ENCODE peak calls at places on chromosome 22, in four cellular contexts. V is GM12878, M is HepG2, D is K562. P is an unnamed sample.

GRCh38 chr22:41382098-41382578 is 396 bp downstream of the TEF start:
- DNase-seq in V (no peak), M (no peak), D (peak; percentile 87), P (peak; percentile 85)

GRCh38 chr22:44449683-44450425 is 48.2 kb downstream of the RTL6 start:
- DNase-seq in V (no peak), M (no peak), D (no peak), P (no peak)

GRCh38 chr22:45529966-45530575 is 27.4 kb downstream of the FBLN1 start:
- DNase-seq in V (no peak), M (no peak), D (no peak), P (no peak)

GRCh38 chr22:46696225-46696518 is 41.9 kb downstream of the CERK start:
- DNase-seq in V (no peak), M (no peak), D (no peak), P (no peak)

GRCh38 chr22:41910599-41911291 is 4.1 kb downstream of the SHISA8 start:
- DNase-seq in V (no peak), M (no peak), D (no peak), P (no peak)

GRCh38 chr22:40583058-40583741 is 53.3 kb downstream of the MRTFA start:
- DNase-seq in V (no peak), M (no peak), D (no peak), P (no peak)

GRCh38 chr22:42388130-42388797 is 43.9 kb downstream of the NFAM1 start:
- DNase-seq in V (no peak), M (no peak), D (peak; percentile 30), P (no peak)

GRCh38 chr22:45648320-45649070 is 23.1 kb upstream of the ATXN10 start:
- DNase-seq in V (no peak), M (no peak), D (no peak), P (no peak)

GRCh38 chr22:36356708-36357694 is 30.8 kb downstream of the MYH9 start:
- DNase-seq in V (no peak), M (no peak), D (no peak), P (no peak)

GRCh38 chr22:30301995-30302809 is 12.9 kb upstream of the CASTOR1 start:
- DNase-seq in V (no peak), M (no peak), D (no peak), P (no peak)

GRCh38 chr22:43474161-43475101 is 62.6 kb downstream of the MPPED1 start:
- DNase-seq in V (no peak), M (peak; percentile 28), D (no peak), P (no peak)

GRCh38 chr22:37126383-37126782 is 16.9 kb upstream of the TMPRSS6 start:
- DNase-seq in V (no peak), M (peak; percentile 20), D (peak; percentile 52), P (no peak)

GRCh38 chr22:36433318-36434231 is 45.8 kb upstream of the MYH9 start:
- DNase-seq in V (no peak), M (peak; percentile 66), D (no peak), P (no peak)

GRCh38 chr22:46293591-46294260 is 2.9 kb upstream of the GTSE1 start:
- DNase-seq in V (no peak), M (no peak), D (no peak), P (no peak)

GRCh38 chr22:41957941-41958556 is 6.1 kb downstream of the SMIM45 start:
- DNase-seq in V (no peak), M (no peak), D (no peak), P (no peak)

GRCh38 chr22:46280999-46281623 is 13.3 kb downstream of the TTC38 start:
- DNase-seq in V (no peak), M (no peak), D (no peak), P (no peak)

GRCh38 chr22:21972293-21972779 is 10.3 kb downstream of the TOP3B start:
- DNase-seq in V (no peak), M (peak; percentile 22), D (peak; percentile 100), P (peak; percentile 85)

GRCh38 chr22:17441326-17441725 is 72.1 kb downstream of the CECR2 start:
- DNase-seq in V (no peak), M (no peak), D (no peak), P (no peak)

GRCh38 chr22:43293259-43293658 is 49.9 kb downstream of the SCUBE1 start:
- DNase-seq in V (no peak), M (no peak), D (peak; percentile 59), P (no peak)

GRCh38 chr22:35540600-35541253 is at the start of gene RASD2:
- DNase-seq in V (no peak), M (no peak), D (peak; percentile 26), P (peak; percentile 61)

GRCh38 chr22:42841444-42841843 is 15.6 kb downstream of the ARFGAP3 start:
- DNase-seq in V (no peak), M (no peak), D (no peak), P (no peak)

GRCh38 chr22:41603873-41604332 is 14.3 kb upstream of the PMM1 start:
- DNase-seq in V (peak; percentile 91), M (no peak), D (peak; percentile 52), P (no peak)

GRCh38 chr22:21632237-21632895 is at the start of gene CCDC116:
- DNase-seq in V (no peak), M (peak; percentile 81), D (peak; percentile 100), P (peak; percentile 61)

GRCh38 chr22:36386351-36386899 is 1.3 kb downstream of the MYH9 start:
- DNase-seq in V (peak; percentile 63), M (no peak), D (no peak), P (no peak)

GRCh38 chr22:47168441-47168840 is 406.0 kb downstream of the TBC1D22A start:
- DNase-seq in V (no peak), M (no peak), D (no peak), P (no peak)

GRCh38 chr22:47865626-47866025 is 1103.2 kb downstream of the TBC1D22A start:
- DNase-seq in V (no peak), M (no peak), D (no peak), P (no peak)

GRCh38 chr22:37569009-37569920 is 9.0 kb downstream of the CDC42EP1 start:
- DNase-seq in V (no peak), M (peak; percentile 90), D (peak; percentile 35), P (no peak)

GRCh38 chr22:42807185-42807584 is 49.9 kb downstream of the ARFGAP3 start:
- DNase-seq in V (no peak), M (no peak), D (no peak), P (no peak)

GRCh38 chr22:35894937-35895708 is 133.5 kb downstream of the RBFOX2 start:
- DNase-seq in V (no peak), M (no peak), D (no peak), P (peak; percentile 27)

GRCh38 chr22:46397951-46398350 is 62.4 kb downstream of the TRMU start:
- DNase-seq in V (no peak), M (no peak), D (no peak), P (no peak)

GRCh38 chr22:46490538-46490937 is 46.9 kb downstream of the CELSR1 start:
- DNase-seq in V (no peak), M (no peak), D (no peak), P (no peak)

GRCh38 chr22:37182101-37182948 is 5.7 kb downstream of the C1QTNF6 start:
- DNase-seq in V (no peak), M (no peak), D (peak; percentile 24), P (no peak)

GRCh38 chr22:28283025-28283654 is 364.1 kb upstream of the PITPNB start:
- DNase-seq in V (no peak), M (no peak), D (no peak), P (no peak)

GRCh38 chr22:46769191-46769675 is 6.8 kb downstream of the TBC1D22A start:
- DNase-seq in V (no peak), M (no peak), D (no peak), P (no peak)

GRCh38 chr22:50016988-50017700 is 4.6 kb upstream of the IL17REL start:
- DNase-seq in V (peak; percentile 66), M (no peak), D (no peak), P (no peak)

GRCh38 chr22:22030493-22031182 is 48.1 kb upstream of the TOP3B start:
- DNase-seq in V (peak; percentile 84), M (peak; percentile 13), D (peak; percentile 73), P (peak; percentile 46)

GRCh38 chr22:26681395-26681821 is 24.0 kb downstream of the MIAT start:
- DNase-seq in V (no peak), M (no peak), D (no peak), P (no peak)
- TF ChIP-seq TARDBP in V (no peak), M (no peak), D (no peak), P (no peak)

GRCh38 chr22:23036684-23037428 is 33.5 kb upstream of the GNAZ start:
- DNase-seq in V (no peak), M (peak; percentile 70), D (peak; percentile 55), P (no peak)

GRCh38 chr22:23032681-23033080 is 37.6 kb upstream of the GNAZ start:
- DNase-seq in V (no peak), M (no peak), D (no peak), P (no peak)

GRCh38 chr22:23033116-23033905 is 37.0 kb upstream of the GNAZ start:
- DNase-seq in V (no peak), M (no peak), D (no peak), P (no peak)

GRCh38 chr22:23035557-23036277 is 34.6 kb upstream of the GNAZ start:
- DNase-seq in V (peak; percentile 13), M (no peak), D (peak; percentile 63), P (no peak)

DNA sequence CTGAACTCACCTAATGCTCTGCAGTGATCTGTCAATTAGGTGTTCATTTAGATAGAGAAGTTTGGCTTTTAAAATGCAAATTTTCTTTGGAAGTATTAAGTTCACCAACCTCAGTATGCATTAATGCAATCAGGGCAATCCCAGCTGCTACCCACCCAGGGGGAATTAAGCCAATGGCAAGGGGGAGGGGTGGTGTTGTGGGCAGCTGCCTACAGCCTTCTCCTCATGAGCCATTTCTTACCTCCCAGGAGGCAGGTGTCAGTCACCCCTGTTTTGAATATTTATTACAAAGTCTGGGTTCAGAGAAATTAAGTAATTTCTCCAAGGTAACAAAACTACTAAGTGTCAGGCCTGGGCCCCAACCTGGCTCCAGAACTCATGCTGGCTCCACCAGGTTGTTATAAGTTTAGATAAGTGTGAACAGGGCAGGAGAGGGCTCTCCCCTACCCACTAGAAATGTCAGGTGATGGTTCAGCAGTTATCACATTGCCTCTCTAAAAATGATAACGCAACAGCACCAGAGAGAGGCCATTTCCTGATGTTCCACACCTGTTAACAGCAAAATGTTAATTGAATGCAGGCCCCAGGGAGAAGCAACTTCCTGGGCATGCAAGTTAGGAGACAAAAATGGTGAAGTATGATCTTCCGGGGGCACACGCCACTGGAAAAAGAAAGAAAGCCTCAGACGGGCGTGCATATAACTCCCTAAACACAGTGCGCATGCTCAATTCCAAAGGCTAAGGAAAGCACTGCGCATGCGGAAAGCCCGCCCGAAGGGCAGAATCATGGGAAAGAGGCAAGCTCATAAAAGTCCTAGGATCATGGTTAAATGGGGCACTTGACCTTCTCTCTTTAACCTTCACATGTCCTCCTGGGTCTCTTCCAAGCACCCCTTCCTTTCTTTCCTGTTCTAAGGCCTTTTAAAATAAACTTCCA is 35.4 kb upstream of the GNAZ start:
- DNase-seq in V (no peak), M (no peak), D (peak; percentile 79), P (no peak)
- TF ChIP-seq TARDBP in V (no peak), M (no peak), D (no peak), P (no peak)

GRCh38 chr22:23838686-23839468 is at the start of gene DERL3:
- DNase-seq in V (peak; percentile 98), M (no peak), D (peak; percentile 91), P (peak; percentile 96)
- TF ChIP-seq TARDBP in V (no peak), M (no peak), D (no peak), P (no peak)

DNA sequence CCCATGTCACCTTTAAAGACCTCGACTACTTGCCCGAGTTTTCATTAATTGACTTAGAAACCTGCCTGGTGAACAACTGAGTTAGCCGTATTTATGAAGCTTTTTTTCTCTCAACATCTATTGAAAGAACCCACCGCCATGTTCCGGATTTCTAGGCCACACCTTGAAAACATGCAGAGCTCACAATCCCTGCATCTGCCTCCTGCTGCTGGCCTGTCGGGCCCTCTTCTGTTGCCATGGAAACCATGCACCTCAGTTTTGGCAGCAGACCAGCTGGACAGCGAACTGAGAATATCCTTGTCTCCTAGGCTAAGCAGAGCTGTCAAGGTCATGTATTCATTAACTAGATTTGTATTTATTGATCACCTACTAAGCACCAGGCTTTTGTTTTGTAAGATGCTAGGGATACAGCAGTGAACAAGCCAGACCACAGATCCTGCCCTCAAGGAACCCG is 4.3 kb upstream of the PATZ1 start:
- DNase-seq in V (no peak), M (peak; percentile 90), D (peak; percentile 44), P (no peak)
- TF ChIP-seq TARDBP in V (no peak), M (no peak), D (no peak), P (no peak)